ENCODE peak calls at places on chromosomes 6 and 20, in ten cellular contexts. G is fibroblast of villous mesenchyme; C is activated CD8-positive, alpha-beta memory T cell treated with anti-CD3 and anti-CD28 coated beads, Interleukin-2, amount 10 ng/mL, durations not matched to agents 7 days and 5 days; R is NCI-H748 treated with DMSO at 0.1 percent for 48 hours; L is Jurkat, Clone E6-1; W is GM12878; V is stimulated activated CD4-positive, alpha-beta T cell treated with anti-CD3 and anti-CD28 coated beads, Interleukin-1b, Interleukin-23, amount 100 ng/mL, for 24 hours; T is ELR; H is fibroblast of the aortic adventitia; N is bronchial epithelial cell. X is an unnamed sample.
A peak's percentile ranks its signal among the peaks of the same experiment; 100 is the strongest.

GRCh38 chr20:57388953-57389694 is 2.1 kb upstream of the RBM38 start:
- DNase-seq in V (peak; percentile 61), G (peak; percentile 67), N (peak; percentile 46), C (peak; percentile 67), T (peak; percentile 19), H (peak; percentile 46), R (peak; percentile 31), L (no peak), W (no peak), X (peak; percentile 85)

GRCh38 chr6:101741474-101742171 is 348.1 kb downstream of the GRIK2 start:
- DNase-seq in N (no peak), C (no peak), V (no peak), T (no peak), W (no peak), L (no peak), R (no peak), G (peak; percentile 2), H (no peak), X (no peak)

GRCh38 chr6:72865467-72865866 is 243.6 kb downstream of the KCNQ5 start:
- DNase-seq in L (no peak), H (peak; percentile 10), G (peak; percentile 27), V (no peak), T (peak; percentile 75), R (no peak), N (peak; percentile 47), C (no peak), W (no peak), X (no peak)

GRCh38 chr20:24692429-24693190 is 223.2 kb downstream of the SYNDIG1 start:
- DNase-seq in H (no peak), V (no peak), W (no peak), G (no peak), N (no peak), T (no peak), C (no peak), R (no peak), L (no peak), X (peak; percentile 54)

GRCh38 chr6:33907227-33907626 is 103.4 kb upstream of the MLN start:
- DNase-seq in W (no peak), L (no peak), R (no peak), C (no peak), N (no peak), V (no peak), T (no peak), H (no peak), G (no peak), X (no peak)

GRCh38 chr6:12595161-12595792 is 121.3 kb upstream of the PHACTR1 start:
- DNase-seq in C (no peak), T (peak; percentile 48), L (no peak), W (no peak), N (peak; percentile 48), R (no peak), G (peak; percentile 79), H (peak; percentile 93), V (no peak), X (no peak)

GRCh38 chr20:51034461-51034860 is 11.6 kb upstream of the KCNG1 start:
- DNase-seq in L (no peak), H (peak; percentile 20), T (no peak), G (no peak), V (no peak), N (no peak), R (no peak), W (no peak), C (no peak), X (no peak)

GRCh38 chr6:24504642-24505586 is 10.1 kb downstream of the ALDH5A1 start:
- DNase-seq in V (no peak), G (peak; percentile 13), C (peak; percentile 23), N (peak; percentile 85), W (no peak), L (no peak), T (no peak), H (no peak), R (no peak), X (no peak)

GRCh38 chr20:45725134-45725533 is 3.0 kb downstream of the SPINT4 start:
- DNase-seq in C (no peak), T (no peak), W (no peak), R (no peak), V (no peak), G (peak; percentile 47), H (no peak), L (no peak), N (no peak), X (no peak)

GRCh38 chr6:10598084-10598960 is 77.2 kb downstream of the GCNT2 start:
- DNase-seq in L (no peak), C (no peak), H (no peak), V (no peak), W (no peak), T (no peak), G (no peak), R (no peak), N (no peak), X (no peak)

GRCh38 chr6:122645256-122645655 is 35.1 kb downstream of the PKIB start:
- DNase-seq in W (no peak), R (no peak), V (no peak), G (no peak), L (no peak), N (no peak), C (no peak), H (no peak), T (no peak), X (no peak)

GRCh38 chr20:47748851-47749250 is 36.4 kb downstream of the SULF2 start:
- DNase-seq in G (no peak), H (no peak), L (peak; percentile 88), R (no peak), V (no peak), N (no peak), W (no peak), C (no peak), T (no peak), X (no peak)

GRCh38 chr20:38434310-38434741 is 802 bp downstream of the SNHG17 start:
- DNase-seq in T (peak; percentile 48), G (peak; percentile 50), N (no peak), H (peak; percentile 24), L (no peak), W (no peak), C (peak; percentile 51), R (no peak), V (peak; percentile 12), X (no peak)

GRCh38 chr6:4644962-4645361 is 131.2 kb upstream of the CDYL start:
- DNase-seq in C (no peak), G (peak; percentile 80), H (no peak), R (no peak), V (no peak), N (peak; percentile 85), W (no peak), T (no peak), L (no peak), X (no peak)

GRCh38 chr6:10999994-11000393 is 44.1 kb downstream of the ELOVL2 start:
- DNase-seq in V (no peak), N (no peak), R (no peak), W (no peak), H (peak; percentile 74), C (no peak), L (no peak), G (no peak), T (no peak), X (no peak)

GRCh38 chr6:168201383-168201782 is 118.2 kb downstream of the DACT2 start:
- DNase-seq in R (no peak), V (no peak), N (no peak), G (no peak), T (no peak), W (no peak), C (no peak), L (no peak), H (no peak), X (no peak)

X was measured in coronary artery.